ENCODE peak calls at places on chromosomes 11 and 22, in nine cellular contexts. H is NCI-H345; W is RCC 7860; C is EL; Q is OCI-M1; O is GM03348; X is Calu3; E is activated T-cell treated with anti-CD3 and anti-CD28 coated beads, Interleukin-2, amount 50 U/mL, for 24 hours; A is GM20000. F is an unnamed sample.

GRCh38 chr11:83687787-83688186 is 401.6 kb upstream of the CCDC90B start:
- DNase-seq in X (no peak), H (no peak), Q (no peak), E (no peak), A (no peak), O (no peak), W (no peak), C (no peak), F (no peak)

GRCh38 chr11:64863381-64864060 is 14.9 kb downstream of the EHD1 start:
- DNase-seq in O (peak), E (no peak), A (no peak), Q (no peak), X (no peak), W (no peak), H (no peak), C (no peak), F (no peak)

GRCh38 chr11:19445771-19446170 is 205.0 kb upstream of the E2F8 start:
- DNase-seq in X (no peak), O (no peak), H (no peak), Q (no peak), A (no peak), C (no peak), W (no peak), E (no peak), F (no peak)

GRCh38 chr22:26890870-26891269 is 233.5 kb downstream of the MIAT start:
- DNase-seq in C (no peak), O (no peak), X (peak), A (no peak), E (no peak), W (peak), Q (no peak), H (peak), F (no peak)

GRCh38 chr11:65853249-65853979 is 4.6 kb downstream of the CFL1 start:
- DNase-seq in C (peak), W (no peak), X (no peak), O (peak), A (no peak), Q (no peak), H (no peak), E (no peak), F (peak)

GRCh38 chr11:36744375-36745168 is 146.5 kb upstream of the RAG2 start:
- DNase-seq in Q (peak), C (peak), A (peak), W (peak), E (peak), X (peak), H (peak), O (peak), F (peak)

GRCh38 chr11:91243630-91244029 is 981.0 kb upstream of the FAT3 start:
- DNase-seq in E (no peak), C (no peak), X (no peak), H (no peak), W (no peak), A (no peak), Q (no peak), O (no peak), F (peak)

GRCh38 chr11:48055292-48056132 is 75.2 kb downstream of the PTPRJ start:
- DNase-seq in X (peak), C (peak), Q (peak), E (peak), H (peak), A (no peak), O (no peak), W (peak), F (peak)

GRCh38 chr11:84019576-84020194 is 733.5 kb upstream of the CCDC90B start:
- DNase-seq in X (no peak), A (no peak), C (peak), W (no peak), Q (no peak), E (no peak), O (peak), H (no peak), F (no peak)

GRCh38 chr11:4884341-4884740 is 2.6 kb downstream of the OR51T1 start:
- DNase-seq in O (no peak), A (no peak), W (no peak), H (no peak), Q (no peak), X (no peak), C (no peak), E (no peak), F (no peak)

GRCh38 chr22:33314316-33314715 is 256.1 kb upstream of the SYN3 start:
- DNase-seq in O (no peak), Q (no peak), A (no peak), X (no peak), W (no peak), H (no peak), E (no peak), C (no peak), F (no peak)

GRCh38 chr22:23234409-23235161 is 54.3 kb downstream of the BCR start:
- DNase-seq in O (no peak), Q (no peak), A (no peak), X (no peak), W (no peak), H (no peak), C (no peak), E (no peak), F (no peak)

GRCh38 chr11:108733479-108734116 is 68.7 kb downstream of the DDX10 start:
- DNase-seq in H (no peak), E (peak), O (peak), X (no peak), Q (peak), W (no peak), A (peak), C (peak), F (peak)

F was measured in MV-4-11.